ENCODE peak calls at places on chromosomes 2 and 18, in four cellular contexts. S is endothelial cell of umbilical vein, P is K562, U is GM12878. A is an unnamed sample.

GRCh38 chr18:73249030-73249429 is 381.2 kb upstream of the NETO1 start:
- DNase-seq in U (no peak), P (no peak), S (no peak), A (no peak)

GRCh38 chr2:152504618-152505017 is 169.6 kb downstream of the FMNL2 start:
- DNase-seq in P (no peak), U (no peak), S (no peak), A (peak; percentile 76)

GRCh38 chr2:148527488-148528340 is 116.8 kb upstream of the EPC2 start:
- DNase-seq in U (no peak), S (no peak), P (no peak), A (no peak)

GRCh38 chr2:214193943-214194342 is 216.9 kb upstream of the VWC2L start:
- DNase-seq in S (no peak), U (no peak), P (no peak), A (peak; percentile 79)

GRCh38 chr18:31512203-31512764 is 14.3 kb downstream of the DSG2 start:
- DNase-seq in S (no peak), U (no peak), P (no peak), A (peak; percentile 71)

GRCh38 chr2:241063587-241063986 is 38.5 kb downstream of the MTERF4 start:
- DNase-seq in S (no peak), P (no peak), U (no peak), A (no peak)

GRCh38 chr2:232480201-232481190 is 7.1 kb downstream of the ECEL1 start:
- DNase-seq in P (no peak), U (no peak), S (no peak), A (no peak)

GRCh38 chr2:170371231-170371630 is 193.3 kb downstream of the MYO3B start:
- DNase-seq in P (no peak), U (no peak), S (no peak), A (no peak)

GRCh38 chr2:71716697-71717624 is 263.6 kb downstream of the DYSF start:
- DNase-seq in S (peak; percentile 25), P (no peak), U (no peak), A (peak; percentile 44)

GRCh38 chr2:9178905-9179571 is 27.6 kb upstream of the ASAP2 start:
- DNase-seq in S (peak; percentile 84), U (peak; percentile 17), P (no peak), A (peak; percentile 88)

GRCh38 chr2:172674034-172674967 is 61.3 kb upstream of the RAPGEF4 start:
- DNase-seq in U (no peak), S (peak; percentile 45), P (peak; percentile 74), A (no peak)

GRCh38 chr2:129483366-129483765 is 496.1 kb upstream of the RAB6C start:
- DNase-seq in U (peak; percentile 37), P (no peak), S (no peak), A (no peak)

GRCh38 chr2:20434588-20435294 is 12.1 kb upstream of the RHOB start:
- DNase-seq in U (no peak), P (no peak), S (no peak), A (no peak)

GRCh38 chr2:45494275-45494977 is 116.6 kb downstream of the SRBD1 start:
- DNase-seq in S (peak; percentile 78), P (peak; percentile 27), U (peak; percentile 21), A (peak; percentile 79)

GRCh38 chr2:96100893-96101304 is 15.5 kb downstream of the ADRA2B start:
- DNase-seq in P (no peak), S (no peak), U (no peak), A (no peak)

GRCh38 chr18:27860011-27860410 is 316.9 kb downstream of the CDH2 start:
- DNase-seq in U (no peak), S (no peak), P (no peak), A (no peak)

GRCh38 chr2:64114063-64114911 is 29.9 kb downstream of the PELI1 start:
- DNase-seq in P (no peak), S (peak; percentile 69), U (peak; percentile 56), A (peak; percentile 81)

GRCh38 chr2:48270209-48270608 is 259.7 kb upstream of the STON1 start:
- DNase-seq in P (no peak), U (no peak), S (no peak), A (no peak)

GRCh38 chr2:97752342-97753334 is 39.3 kb downstream of the ZAP70 start:
- DNase-seq in P (no peak), U (no peak), S (no peak), A (peak; percentile 59)
- TF ChIP-seq FOS in P (no peak), U (no peak), S (no peak), A (no peak)

GRCh38 chr2:60608679-60609078 is 55.2 kb upstream of the BCL11A start:
- DNase-seq in P (no peak), S (no peak), U (no peak), A (peak; percentile 29)

GRCh38 chr2:60603533-60604190 is 50.2 kb upstream of the BCL11A start:
- DNase-seq in U (no peak), S (no peak), P (no peak), A (no peak)

GRCh38 chr2:60602828-60603532 is 49.5 kb upstream of the BCL11A start:
- DNase-seq in P (no peak), U (no peak), S (no peak), A (no peak)

GRCh38 chr2:60602388-60602787 is 48.9 kb upstream of the BCL11A start:
- DNase-seq in U (no peak), P (no peak), S (no peak), A (no peak)

GRCh38 chr2:60604665-60605064 is 51.2 kb upstream of the BCL11A start:
- DNase-seq in S (no peak), P (no peak), U (no peak), A (no peak)
- H3K4me2 ChIP-seq in S (no peak overlapping the region), P (no peak overlapping the region), U (no peak overlapping the region), A (no peak overlapping the region)

DNA sequence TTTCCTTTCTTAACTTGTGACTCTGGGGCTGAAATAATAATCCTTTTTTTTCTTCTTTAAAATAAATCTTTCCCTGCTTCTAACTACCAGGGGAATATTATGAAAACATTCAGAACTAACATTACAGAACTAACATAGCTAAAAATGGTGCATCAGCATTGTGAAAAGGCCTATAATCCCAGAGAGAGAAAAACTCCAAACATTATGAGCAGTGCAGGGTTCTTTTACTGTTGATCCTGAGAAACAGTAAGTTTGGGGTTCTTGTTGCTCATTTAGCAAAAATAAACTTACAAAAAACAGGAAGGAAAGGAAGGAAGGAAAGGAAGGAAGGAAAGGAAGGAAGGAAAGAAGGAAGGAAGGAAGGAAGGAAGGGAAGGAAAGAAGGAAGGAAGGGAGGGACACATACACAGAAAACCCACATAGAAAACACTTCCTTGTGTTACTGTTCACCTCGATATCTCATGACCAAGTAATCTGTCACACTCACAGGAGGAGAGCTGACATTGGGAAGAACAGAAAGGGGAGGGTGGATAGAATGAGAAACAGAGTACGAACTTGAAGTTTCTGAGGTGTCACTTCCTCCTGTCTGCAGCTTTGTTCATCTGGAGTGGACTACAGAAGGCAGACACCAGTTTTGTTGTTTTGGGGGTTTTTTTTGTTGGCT is 18.4 kb upstream of the PIK3C3 start:
- DNase-seq in P (no peak), U (no peak), S (no peak), A (no peak)
- TF ChIP-seq FOS in P (no peak), U (no peak), S (no peak), A (no peak)

GRCh38 chr18:77334876-77335275 is 85.2 kb downstream of the GALR1 start:
- DNase-seq in S (no peak), U (no peak), P (no peak), A (no peak)
- H3K4me2 ChIP-seq in S (no peak overlapping the region), U (no peak overlapping the region), P (no peak overlapping the region), A (no peak overlapping the region)

GRCh38 chr18:62697636-62698035 is 17.7 kb upstream of the PHLPP1 start:
- DNase-seq in S (no peak), U (no peak), P (no peak), A (no peak)
- TF ChIP-seq FOS in S (no peak), U (no peak), P (no peak), A (no peak)

DNA sequence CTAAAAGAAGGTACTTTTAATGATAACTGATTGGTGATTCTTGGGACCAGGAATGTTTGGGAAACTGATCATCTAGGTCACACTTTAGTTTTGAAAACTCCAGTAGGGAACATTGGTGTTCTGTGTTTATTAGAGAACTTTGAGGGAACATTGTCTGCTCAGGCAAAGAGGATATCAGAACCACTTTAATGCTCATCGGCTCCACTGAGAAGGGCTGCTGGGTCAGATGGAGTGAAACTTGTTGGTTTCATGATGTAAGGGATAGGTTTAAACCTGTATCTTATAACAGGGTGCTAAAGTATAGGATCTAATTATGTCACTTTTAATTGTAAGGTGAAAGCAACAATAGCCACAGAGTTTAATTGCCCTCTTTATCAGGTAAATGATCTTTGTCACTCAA is 14.2 kb upstream of the POLI start:
- DNase-seq in S (no peak), U (no peak), P (no peak), A (no peak)
- H3K4me2 ChIP-seq in S (no peak overlapping the region), U (no peak overlapping the region), P (no peak overlapping the region), A (no peak overlapping the region)

DNA sequence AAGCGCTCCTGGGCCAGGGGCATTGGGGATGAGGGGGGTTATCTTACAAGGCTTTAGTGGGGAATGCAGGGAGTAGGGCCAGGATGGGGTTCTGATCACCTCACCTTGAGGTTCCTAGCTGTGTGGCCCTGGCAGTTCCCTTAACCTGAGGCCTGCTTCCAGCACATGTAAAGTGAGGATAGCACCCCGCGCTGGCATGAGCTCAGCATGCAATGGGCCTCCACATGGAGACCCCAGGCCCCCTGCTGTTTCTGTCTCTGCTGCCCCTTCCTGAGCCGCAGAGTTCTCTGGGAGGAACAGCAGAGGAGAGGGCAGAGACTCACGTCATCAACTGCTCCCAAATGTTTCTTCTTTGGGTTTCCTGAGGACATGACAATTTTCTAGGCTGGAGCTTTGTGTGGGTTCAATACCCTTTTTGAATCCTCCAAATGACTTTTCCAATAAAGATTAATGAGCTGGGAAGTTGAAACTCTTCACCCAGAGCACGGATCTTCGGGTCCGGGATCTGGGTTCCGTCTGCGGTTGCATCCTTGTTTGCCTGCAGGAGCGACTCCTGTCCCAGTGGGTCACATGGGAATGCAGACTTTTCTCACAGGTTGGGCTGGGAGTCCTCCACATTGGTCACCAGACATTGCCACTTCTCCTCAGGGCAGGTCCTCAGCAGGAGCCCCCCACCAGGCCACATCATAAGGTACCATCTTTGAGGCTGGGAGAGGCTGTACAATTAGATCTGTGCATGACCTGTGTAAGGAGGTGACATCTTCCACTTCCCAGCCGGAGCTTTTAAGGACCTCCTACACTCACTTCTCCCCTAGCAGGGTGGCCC is 8.3 kb upstream of the TEX51 start:
- DNase-seq in S (no peak), U (no peak), P (no peak), A (no peak)
- TF ChIP-seq FOS in S (no peak), U (no peak), P (no peak), A (no peak)

GRCh38 chr2:85472265-85472664 is 53.8 kb downstream of the SH2D6 start:
- DNase-seq in S (no peak), U (no peak), P (no peak), A (no peak)
- H3K4me2 ChIP-seq in S (no peak overlapping the region), U (no peak overlapping the region), P (no peak overlapping the region), A (no peak overlapping the region)